ENCODE peak calls at places on chromosomes 6 and 20, in nine cellular contexts. One of them, this sample, is unnamed.

GRCh38 chr6:106082735-106083398 is 3.3 kb upstream of the PRDM1 start:
- DNase-seq in HepG2: no peak
- DNase-seq in A549: no peak
- DNase-seq in IMR-90: peak; percentile 94
- DNase-seq in lower leg skin: no peak
- DNase-seq in endothelial cell of umbilical vein: no peak
- DNase-seq in H54: no peak
- DNase-seq in K562: no peak
- DNase-seq in stomach: no peak
- DNase-seq in this sample: no peak

GRCh38 chr6:84768442-84769174 is 4.2 kb upstream of the TBX18 start:
- DNase-seq in HepG2: no peak
- DNase-seq in A549: peak; percentile 25
- DNase-seq in IMR-90: no peak
- DNase-seq in lower leg skin: no peak
- DNase-seq in endothelial cell of umbilical vein: peak; percentile 62
- DNase-seq in H54: no peak
- DNase-seq in K562: no peak
- DNase-seq in stomach: no peak
- DNase-seq in this sample: no peak

GRCh38 chr6:129662406-129662766 is 47.6 kb downstream of the ARHGAP18 start:
- DNase-seq in HepG2: no peak
- DNase-seq in A549: no peak
- DNase-seq in IMR-90: no peak
- DNase-seq in lower leg skin: no peak
- DNase-seq in endothelial cell of umbilical vein: no peak
- DNase-seq in H54: no peak
- DNase-seq in K562: no peak
- DNase-seq in stomach: no peak
- DNase-seq in this sample: peak; percentile 48

GRCh38 chr6:7311920-7312615 is 931 bp downstream of the SSR1 start:
- DNase-seq in HepG2: peak; percentile 51
- DNase-seq in A549: no peak
- DNase-seq in IMR-90: peak; percentile 35
- DNase-seq in lower leg skin: no peak
- DNase-seq in endothelial cell of umbilical vein: peak; percentile 65
- DNase-seq in H54: no peak
- DNase-seq in K562: no peak
- DNase-seq in stomach: no peak
- DNase-seq in this sample: peak; percentile 65

GRCh38 chr20:51400051-51400926 is 142.2 kb downstream of the NFATC2 start:
- DNase-seq in HepG2: no peak
- DNase-seq in A549: no peak
- DNase-seq in IMR-90: no peak
- DNase-seq in lower leg skin: no peak
- DNase-seq in endothelial cell of umbilical vein: no peak
- DNase-seq in H54: no peak
- DNase-seq in K562: no peak
- DNase-seq in stomach: peak; percentile 32
- DNase-seq in this sample: no peak

GRCh38 chr6:34235605-34236422 is 859 bp upstream of the HMGA1 start:
- DNase-seq in HepG2: no peak
- DNase-seq in A549: peak; percentile 58
- DNase-seq in IMR-90: peak; percentile 92
- DNase-seq in lower leg skin: peak; percentile 90
- DNase-seq in endothelial cell of umbilical vein: peak; percentile 86
- DNase-seq in H54: peak; percentile 40
- DNase-seq in K562: peak; percentile 29
- DNase-seq in stomach: peak; percentile 65
- DNase-seq in this sample: peak; percentile 90

GRCh38 chr6:63514488-63515173 is 57.6 kb upstream of the LOC128125822 start:
- DNase-seq in HepG2: peak; percentile 95
- DNase-seq in A549: no peak
- DNase-seq in IMR-90: no peak
- DNase-seq in lower leg skin: no peak
- DNase-seq in endothelial cell of umbilical vein: no peak
- DNase-seq in H54: no peak
- DNase-seq in K562: no peak
- DNase-seq in stomach: no peak
- DNase-seq in this sample: no peak

GRCh38 chr6:168374541-168375071 is 55.0 kb upstream of the DACT2 start:
- DNase-seq in HepG2: no peak
- DNase-seq in A549: no peak
- DNase-seq in IMR-90: no peak
- DNase-seq in lower leg skin: peak; percentile 83
- DNase-seq in endothelial cell of umbilical vein: no peak
- DNase-seq in H54: no peak
- DNase-seq in K562: no peak
- DNase-seq in stomach: no peak
- DNase-seq in this sample: no peak

GRCh38 chr20:19074828-19075516 is 137.5 kb upstream of the SLC24A3 start:
- DNase-seq in HepG2: no peak
- DNase-seq in A549: no peak
- DNase-seq in IMR-90: no peak
- DNase-seq in lower leg skin: peak; percentile 70
- DNase-seq in endothelial cell of umbilical vein: no peak
- DNase-seq in H54: no peak
- DNase-seq in K562: no peak
- DNase-seq in stomach: no peak
- DNase-seq in this sample: no peak

DNA sequence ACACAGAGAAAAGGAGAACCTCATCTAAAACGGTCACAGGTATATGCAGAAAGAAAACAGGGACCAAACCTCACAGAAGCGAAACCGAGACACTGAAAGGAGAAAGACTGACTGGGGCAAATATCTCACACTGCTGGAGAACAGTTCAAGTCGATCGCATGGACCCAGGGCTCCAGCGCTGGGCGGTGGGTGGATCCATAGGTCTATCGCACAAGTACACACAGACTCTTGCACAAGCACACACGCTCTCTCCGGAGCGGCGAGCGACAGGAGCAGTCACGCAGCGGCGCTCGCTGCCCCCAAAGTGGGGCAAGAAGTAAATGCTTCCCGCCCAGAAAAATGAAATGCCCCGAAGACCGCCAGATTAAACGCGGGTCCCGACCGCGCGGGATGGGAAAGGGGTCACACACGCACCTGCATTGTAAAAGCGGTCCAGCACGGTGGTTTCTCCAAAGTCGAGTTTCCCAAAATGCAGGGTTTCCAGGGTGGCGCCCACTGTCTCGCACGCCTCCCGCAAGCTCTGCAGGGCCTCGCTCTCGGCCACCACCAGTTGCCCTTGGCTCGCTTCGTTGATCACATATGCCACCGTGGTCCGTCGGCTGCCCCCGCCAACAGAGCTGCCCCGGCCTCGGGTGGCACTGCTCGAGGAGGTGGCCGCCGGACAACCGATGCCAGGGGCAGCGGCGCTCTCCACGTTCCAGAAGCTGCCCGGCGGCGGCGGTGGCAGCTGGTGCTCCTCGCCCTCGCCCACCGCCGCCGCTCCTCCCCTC is 796 bp downstream of the MAP3K5 start:
- DNase-seq in HepG2: no peak
- DNase-seq in A549: peak; percentile 7
- DNase-seq in IMR-90: peak; percentile 67
- DNase-seq in lower leg skin: peak; percentile 93
- DNase-seq in endothelial cell of umbilical vein: peak; percentile 61
- DNase-seq in H54: no peak
- DNase-seq in K562: peak; percentile 50
- DNase-seq in stomach: peak; percentile 81
- DNase-seq in this sample: peak; percentile 91
- TF ChIP-seq POLR2A in HepG2: no peak
- TF ChIP-seq POLR2A in A549: no peak
- TF ChIP-seq POLR2A in IMR-90: no peak
- TF ChIP-seq POLR2A in lower leg skin: no peak
- TF ChIP-seq POLR2A in endothelial cell of umbilical vein: peak; percentile 17
- TF ChIP-seq POLR2A in H54: no peak
- TF ChIP-seq POLR2A in K562: peak; percentile 57
- TF ChIP-seq POLR2A in stomach: peak; percentile 32
- TF ChIP-seq POLR2A in this sample: peak; percentile 86

GRCh38 chr6:2562721-2563120 is 188.0 kb downstream of the MYLK4 start:
- DNase-seq in HepG2: no peak
- DNase-seq in A549: no peak
- DNase-seq in IMR-90: no peak
- DNase-seq in lower leg skin: no peak
- DNase-seq in endothelial cell of umbilical vein: no peak
- DNase-seq in H54: no peak
- DNase-seq in K562: no peak
- DNase-seq in stomach: no peak
- DNase-seq in this sample: no peak

GRCh38 chr6:2560903-2561698 is 189.6 kb downstream of the MYLK4 start:
- DNase-seq in HepG2: no peak
- DNase-seq in A549: no peak
- DNase-seq in IMR-90: no peak
- DNase-seq in lower leg skin: no peak
- DNase-seq in endothelial cell of umbilical vein: peak; percentile 47
- DNase-seq in H54: no peak
- DNase-seq in K562: no peak
- DNase-seq in stomach: no peak
- DNase-seq in this sample: no peak

GRCh38 chr6:2558098-2558770 is 192.5 kb downstream of the MYLK4 start:
- DNase-seq in HepG2: no peak
- DNase-seq in A549: no peak
- DNase-seq in IMR-90: no peak
- DNase-seq in lower leg skin: no peak
- DNase-seq in endothelial cell of umbilical vein: no peak
- DNase-seq in H54: no peak
- DNase-seq in K562: no peak
- DNase-seq in stomach: no peak
- DNase-seq in this sample: no peak

GRCh38 chr6:2558861-2559811 is 191.6 kb downstream of the MYLK4 start:
- DNase-seq in HepG2: no peak
- DNase-seq in A549: no peak
- DNase-seq in IMR-90: no peak
- DNase-seq in lower leg skin: no peak
- DNase-seq in endothelial cell of umbilical vein: no peak
- DNase-seq in H54: no peak
- DNase-seq in K562: no peak
- DNase-seq in stomach: no peak
- DNase-seq in this sample: no peak

DNA sequence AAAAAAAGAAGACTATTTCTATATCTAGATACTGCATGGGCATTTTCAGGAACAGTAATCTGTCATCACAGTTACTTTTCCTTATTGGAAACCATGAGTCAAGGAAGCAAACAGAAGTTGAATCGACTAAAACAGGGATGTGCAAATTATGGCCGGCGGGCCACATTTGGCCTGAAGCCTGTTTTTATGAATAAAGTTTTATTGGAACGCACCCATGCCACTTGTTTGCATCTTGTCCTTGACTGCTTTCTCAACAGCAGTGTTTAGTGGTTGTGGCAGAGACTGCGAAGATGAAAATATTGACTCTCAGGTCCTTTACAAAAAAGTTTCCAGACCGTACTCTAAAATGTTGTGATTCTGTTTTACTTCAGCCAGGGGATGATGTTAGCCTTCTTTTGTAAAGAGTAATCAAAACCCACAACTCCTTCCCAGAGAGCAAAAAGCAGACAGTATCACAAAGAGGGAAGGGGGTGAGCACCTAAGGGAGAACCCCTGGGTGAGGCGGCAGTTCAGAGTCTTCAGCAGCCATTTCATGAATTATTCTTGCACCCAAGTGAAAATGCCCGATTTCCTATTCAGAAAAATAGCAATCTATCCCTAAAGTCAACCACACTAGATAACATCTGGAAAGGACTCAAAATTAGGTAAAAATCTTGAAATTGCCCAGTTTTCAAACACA is 190.4 kb downstream of the MYLK4 start:
- DNase-seq in HepG2: no peak
- DNase-seq in A549: no peak
- DNase-seq in IMR-90: no peak
- DNase-seq in lower leg skin: no peak
- DNase-seq in endothelial cell of umbilical vein: no peak
- DNase-seq in H54: no peak
- DNase-seq in K562: no peak
- DNase-seq in stomach: no peak
- DNase-seq in this sample: no peak
- TF ChIP-seq POLR2A in HepG2: no peak
- TF ChIP-seq POLR2A in A549: no peak
- TF ChIP-seq POLR2A in IMR-90: no peak
- TF ChIP-seq POLR2A in lower leg skin: no peak
- TF ChIP-seq POLR2A in endothelial cell of umbilical vein: no peak
- TF ChIP-seq POLR2A in H54: no peak
- TF ChIP-seq POLR2A in K562: no peak
- TF ChIP-seq POLR2A in stomach: no peak
- TF ChIP-seq POLR2A in this sample: no peak

DNA sequence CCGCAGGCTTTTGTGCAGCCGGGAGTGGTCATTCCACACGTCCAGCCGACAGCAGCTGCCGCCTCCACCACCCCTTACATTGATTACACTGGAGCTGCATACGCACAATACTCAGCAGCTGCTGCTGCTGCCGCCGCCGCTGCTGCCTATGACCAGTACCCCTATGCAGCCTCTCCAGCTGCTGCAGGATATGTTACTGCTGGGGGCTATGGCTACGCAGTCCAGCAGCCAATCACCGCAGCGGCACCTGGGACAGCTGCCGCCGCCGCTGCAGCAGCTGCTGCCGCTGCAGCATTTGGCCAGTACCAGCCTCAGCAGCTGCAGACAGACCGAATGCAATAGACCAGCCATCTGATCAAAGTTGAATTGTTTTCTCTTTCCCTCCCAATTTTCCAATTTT is 10.6 kb downstream of the RBM24 start:
- DNase-seq in HepG2: no peak
- DNase-seq in A549: no peak
- DNase-seq in IMR-90: peak; percentile 38
- DNase-seq in lower leg skin: no peak
- DNase-seq in endothelial cell of umbilical vein: no peak
- DNase-seq in H54: no peak
- DNase-seq in K562: no peak
- DNase-seq in stomach: no peak
- DNase-seq in this sample: no peak
- TF ChIP-seq POLR2A in HepG2: no peak
- TF ChIP-seq POLR2A in A549: no peak
- TF ChIP-seq POLR2A in IMR-90: no peak
- TF ChIP-seq POLR2A in lower leg skin: no peak
- TF ChIP-seq POLR2A in endothelial cell of umbilical vein: no peak
- TF ChIP-seq POLR2A in H54: no peak
- TF ChIP-seq POLR2A in K562: no peak
- TF ChIP-seq POLR2A in stomach: no peak
- TF ChIP-seq POLR2A in this sample: no peak

DNA sequence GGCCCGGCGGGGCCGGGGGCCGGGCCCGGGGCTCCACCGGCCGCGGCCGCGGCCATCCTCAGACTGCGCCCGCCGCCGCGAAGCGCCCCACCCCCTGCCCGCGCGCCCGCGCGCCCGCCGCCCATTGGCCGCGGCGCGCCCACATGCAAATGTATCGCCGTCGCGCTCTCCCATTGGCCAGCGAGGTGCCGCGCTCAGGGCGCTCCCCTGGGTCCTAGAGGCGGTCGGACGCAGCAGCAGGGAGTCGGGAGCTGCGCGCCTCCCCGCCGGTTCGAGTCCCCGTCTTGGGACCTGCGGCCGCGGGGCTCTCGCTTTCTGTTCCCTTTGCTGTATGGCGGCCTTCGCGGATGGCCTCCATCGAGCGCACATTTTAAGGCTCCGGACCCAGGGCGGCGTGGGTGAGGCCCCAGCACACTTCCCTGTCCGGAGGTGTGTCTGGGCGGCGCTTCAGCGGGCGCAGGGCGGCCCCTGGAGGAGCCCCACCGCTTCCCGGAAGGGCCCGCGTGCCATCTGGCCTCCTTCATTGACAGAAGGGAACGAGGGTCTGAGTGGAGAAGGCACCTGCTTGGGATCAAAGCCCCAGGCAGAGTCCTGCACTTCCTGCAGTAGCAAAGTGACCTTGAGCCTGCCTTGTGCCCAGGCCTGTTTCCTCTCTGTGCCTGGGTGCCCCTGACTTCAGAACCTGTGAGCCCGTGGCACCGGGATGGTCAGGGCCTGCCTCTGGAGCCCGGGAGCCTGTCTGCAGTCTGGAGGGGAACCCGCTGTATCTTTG is at the start of gene CABLES2:
- DNase-seq in HepG2: peak; percentile 93
- DNase-seq in A549: peak; percentile 84
- DNase-seq in IMR-90: peak; percentile 92
- DNase-seq in lower leg skin: peak; percentile 98
- DNase-seq in endothelial cell of umbilical vein: peak; percentile 89
- DNase-seq in H54: peak; percentile 96
- DNase-seq in K562: peak; percentile 95
- DNase-seq in stomach: peak; percentile 95
- DNase-seq in this sample: peak; percentile 97
- TF ChIP-seq POLR2A in HepG2: no peak
- TF ChIP-seq POLR2A in A549: no peak
- TF ChIP-seq POLR2A in IMR-90: no peak
- TF ChIP-seq POLR2A in lower leg skin: no peak
- TF ChIP-seq POLR2A in endothelial cell of umbilical vein: no peak
- TF ChIP-seq POLR2A in H54: peak; percentile 44
- TF ChIP-seq POLR2A in K562: peak; percentile 52
- TF ChIP-seq POLR2A in stomach: no peak
- TF ChIP-seq POLR2A in this sample: peak; percentile 37

This sample was measured in erythroblast.